ENCODE peak calls at places on chromosomes 13 and 19, in six cellular contexts. Q is SW 1271, R is GM10248, U is stromal cell of bone marrow, N is T-cell, I is activated B cell treated with CpG ODN at 0.5 μM for 24 hours. B is an unnamed sample.

GRCh38 chr19:19544257-19545127 is 6.4 kb downstream of the CILP2 start:
- DNase-seq in Q (no peak), R (no peak), U (no peak), N (no peak), I (no peak), B (no peak)

GRCh38 chr13:52652170-52652979 is at the start of gene SUGT1:
- DNase-seq in Q (peak), R (peak), U (peak), N (peak), I (peak), B (peak)

GRCh38 chr19:18390075-18390909 is 4.3 kb downstream of the GDF15 start:
- DNase-seq in Q (no peak), R (no peak), U (no peak), N (no peak), I (no peak), B (no peak)

GRCh38 chr19:11151181-11151580 is 4.4 kb downstream of the SPC24 start:
- DNase-seq in Q (no peak), R (no peak), U (no peak), N (no peak), I (no peak), B (no peak)

GRCh38 chr13:31943591-31943990 is 88.0 kb upstream of the FRY start:
- DNase-seq in Q (no peak), R (no peak), U (no peak), N (no peak), I (no peak), B (no peak)

GRCh38 chr13:99828114-99828513 is 143.5 kb downstream of the ZIC5 start:
- DNase-seq in Q (no peak), R (peak), U (no peak), N (no peak), I (no peak), B (no peak)

GRCh38 chr19:18340237-18340989 is at the start of gene PGPEP1:
- DNase-seq in Q (no peak), R (peak), U (peak), N (peak), I (peak), B (no peak)

GRCh38 chr13:30340367-30341184 is 33.2 kb upstream of the KATNAL1 start:
- DNase-seq in Q (no peak), R (no peak), U (peak), N (no peak), I (no peak), B (peak)

GRCh38 chr19:32450217-32450616 is 44.6 kb downstream of the DPY19L3 start:
- DNase-seq in Q (no peak), R (no peak), U (peak), N (no peak), I (no peak), B (no peak)

GRCh38 chr13:95740921-95741320 is 64.0 kb downstream of the DNAJC3 start:
- DNase-seq in Q (no peak), R (no peak), U (no peak), N (no peak), I (no peak), B (no peak)

GRCh38 chr13:113032291-113032690 is 63.3 kb downstream of the MCF2L start:
- DNase-seq in Q (no peak), R (no peak), U (no peak), N (no peak), I (no peak), B (no peak)

GRCh38 chr13:78826312-78826711 is 167.4 kb upstream of the OBI1 start:
- DNase-seq in Q (no peak), R (no peak), U (no peak), N (no peak), I (no peak), B (no peak)

GRCh38 chr13:27835799-27836198 is 43.5 kb downstream of the GSX1 start:
- DNase-seq in Q (no peak), R (no peak), U (no peak), N (no peak), I (no peak), B (no peak)

GRCh38 chr13:80342541-80343371 is 1.8 kb upstream of the SPRY2 start:
- DNase-seq in Q (peak), R (peak), U (peak), N (peak), I (peak), B (peak)

GRCh38 chr13:73754727-73755292 is 379.4 kb downstream of the KLF12 start:
- DNase-seq in Q (peak), R (peak), U (peak), N (peak), I (no peak), B (peak)

GRCh38 chr13:72911988-72912387 is 130.1 kb downstream of the PIBF1 start:
- DNase-seq in Q (no peak), R (no peak), U (no peak), N (no peak), I (no peak), B (no peak)

GRCh38 chr19:56720281-56720680 is 48.7 kb upstream of the ZNF835 start:
- DNase-seq in Q (no peak), R (no peak), U (no peak), N (no peak), I (no peak), B (no peak)

GRCh38 chr13:63107163-63107935 is 1691.7 kb upstream of the PCDH20 start:
- DNase-seq in Q (no peak), R (no peak), U (peak), N (no peak), I (no peak), B (peak)

GRCh38 chr19:18520848-18521691 is 800 bp downstream of the ELL start:
- DNase-seq in Q (no peak), R (no peak), U (no peak), N (no peak), I (peak), B (no peak)

GRCh38 chr13:97133554-97133953 is 88.6 kb upstream of the MBNL2 start:
- DNase-seq in Q (no peak), R (no peak), U (no peak), N (no peak), I (no peak), B (no peak)

GRCh38 chr19:48498922-48499321 is 12.7 kb downstream of the LMTK3 start:
- DNase-seq in Q (no peak), R (no peak), U (no peak), N (no peak), I (no peak), B (no peak)

GRCh38 chr13:99174533-99175100 is 26.0 kb upstream of the UBAC2 start:
- DNase-seq in Q (no peak), R (no peak), U (no peak), N (no peak), I (no peak), B (no peak)

GRCh38 chr13:48353590-48353989 is 50.0 kb downstream of the RB1 start:
- DNase-seq in Q (no peak), R (no peak), U (no peak), N (no peak), I (no peak), B (no peak)

GRCh38 chr13:21777813-21778212 is 106.9 kb downstream of the FGF9 start:
- DNase-seq in Q (no peak), R (no peak), U (no peak), N (no peak), I (no peak), B (no peak)

GRCh38 chr13:81957121-81957520 is 1616.2 kb upstream of the SPRY2 start:
- DNase-seq in Q (no peak), R (no peak), U (no peak), N (no peak), I (no peak), B (no peak)

GRCh38 chr13:27226991-27227390 is 24.4 kb upstream of the RPL21 start:
- DNase-seq in Q (no peak), R (no peak), U (no peak), N (no peak), I (no peak), B (no peak)

GRCh38 chr13:99721606-99722384 is 220.5 kb downstream of the TM9SF2 start:
- DNase-seq in Q (no peak), R (no peak), U (no peak), N (no peak), I (no peak), B (no peak)